ENCODE peak calls at places on chromosomes 13 and 19, in six cellular contexts. D, A, P, S, K and I are unnamed samples.

GRCh38 chr13:66546534-66547379 is 683.4 kb downstream of the PCDH9 start:
- DNase-seq in D (no peak), A (no peak), P (no peak), S (no peak), K (no peak), I (no peak)

GRCh38 chr19:44176590-44176989 is 11.7 kb downstream of the ZNF226 start:
- DNase-seq in D (no peak), A (no peak), P (no peak), S (no peak), K (no peak), I (no peak)

GRCh38 chr19:50952890-50953289 is at the start of gene KLK5:
- DNase-seq in D (no peak), A (no peak), P (no peak), S (no peak), K (no peak), I (no peak)

GRCh38 chr19:53982611-53983010 is 8.8 kb upstream of the CACNG6 start:
- DNase-seq in D (no peak), A (peak), P (no peak), S (no peak), K (peak), I (no peak)

GRCh38 chr19:58181902-58182576 is 822 bp upstream of the ZNF274 start:
- DNase-seq in D (no peak), A (peak), P (peak), S (no peak), K (no peak), I (no peak)

GRCh38 chr19:1730157-1730556 is 23.1 kb upstream of the ONECUT3 start:
- DNase-seq in D (no peak), A (no peak), P (no peak), S (no peak), K (no peak), I (no peak)

GRCh38 chr13:98576963-98577822 is at the start of gene STK24:
- DNase-seq in D (no peak), A (peak), P (peak), S (no peak), K (peak), I (no peak)

GRCh38 chr13:49300716-49301589 is 53.2 kb downstream of the CDADC1 start:
- DNase-seq in D (peak), A (peak), P (peak), S (peak), K (peak), I (peak)

GRCh38 chr19:55118401-55118991 is 1.1 kb upstream of the PPP1R12C start:
- DNase-seq in D (no peak), A (peak), P (no peak), S (no peak), K (no peak), I (no peak)

GRCh38 chr19:50728084-50728737 is 5.0 kb downstream of the CLEC11A start:
- DNase-seq in D (no peak), A (peak), P (peak), S (no peak), K (peak), I (no peak)

GRCh38 chr19:55473201-55473600 is 3.2 kb upstream of the ZNF628 start:
- DNase-seq in D (no peak), A (no peak), P (no peak), S (no peak), K (no peak), I (no peak)

GRCh38 chr19:3275068-3275582 is 50.7 kb downstream of the CELF5 start:
- DNase-seq in D (no peak), A (no peak), P (peak), S (peak), K (no peak), I (no peak)

GRCh38 chr13:96817336-96817941 is 176.8 kb downstream of the OXGR1 start:
- DNase-seq in D (no peak), A (no peak), P (peak), S (peak), K (peak), I (no peak)

GRCh38 chr19:49889687-49890348 is 6.9 kb downstream of the IL4I1 start:
- DNase-seq in D (no peak), A (peak), P (no peak), S (peak), K (peak), I (no peak)

GRCh38 chr19:15177269-15178116 is 23.3 kb downstream of the NOTCH3 start:
- DNase-seq in D (peak), A (peak), P (peak), S (no peak), K (peak), I (no peak)

GRCh38 chr19:6087074-6087506 is 23.2 kb downstream of the RFX2 start:
- DNase-seq in D (peak), A (no peak), P (peak), S (no peak), K (peak), I (no peak)

GRCh38 chr19:39913682-39914333 is 20.6 kb downstream of the FCGBP start:
- DNase-seq in D (no peak), A (no peak), P (no peak), S (no peak), K (no peak), I (no peak)

GRCh38 chr13:106533940-106534843 is 1.3 kb downstream of the EFNB2 start:
- DNase-seq in D (no peak), A (peak), P (no peak), S (no peak), K (peak), I (no peak)

GRCh38 chr19:50449236-50449899 is 16.7 kb downstream of the MYBPC2 start:
- DNase-seq in D (no peak), A (no peak), P (no peak), S (no peak), K (no peak), I (no peak)

GRCh38 chr19:3057275-3057714 is 5.0 kb downstream of the TLE5 start:
- DNase-seq in D (no peak), A (peak), P (no peak), S (no peak), K (no peak), I (no peak)

GRCh38 chr13:46621133-46621532 is 68.2 kb downstream of the LRCH1 start:
- DNase-seq in D (no peak), A (no peak), P (no peak), S (no peak), K (no peak), I (no peak)

GRCh38 chr13:77437267-77437666 is 98.2 kb upstream of the SCEL start:
- DNase-seq in D (no peak), A (no peak), P (peak), S (no peak), K (no peak), I (no peak)

GRCh38 chr13:112506046-112506445 is 81.9 kb downstream of the TUBGCP3 start:
- DNase-seq in D (no peak), A (no peak), P (no peak), S (no peak), K (no peak), I (no peak)

GRCh38 chr19:54172764-54173699 is at the start of gene TMC4:
- DNase-seq in D (no peak), A (peak), P (no peak), S (peak), K (no peak), I (no peak)

GRCh38 chr19:2479556-2480194 is 3.7 kb downstream of the GADD45B start:
- DNase-seq in D (no peak), A (no peak), P (no peak), S (no peak), K (no peak), I (no peak)

GRCh38 chr13:107095876-107096275 is 527.9 kb upstream of the ARGLU1 start:
- DNase-seq in D (no peak), A (no peak), P (no peak), S (no peak), K (no peak), I (no peak)

GRCh38 chr19:3012522-3013260 is 16.4 kb downstream of the TLE2 start:
- DNase-seq in D (no peak), A (peak), P (no peak), S (no peak), K (no peak), I (no peak)

GRCh38 chr19:35754365-35755139 is 2.3 kb downstream of the HSPB6 start:
- DNase-seq in D (no peak), A (no peak), P (no peak), S (no peak), K (no peak), I (no peak)

GRCh38 chr13:84994582-84994981 is 804.6 kb downstream of the SLITRK6 start:
- DNase-seq in D (no peak), A (no peak), P (peak), S (no peak), K (peak), I (peak)

GRCh38 chr13:37715606-37716015 is 117.0 kb upstream of the POSTN start:
- DNase-seq in D (no peak), A (no peak), P (no peak), S (no peak), K (no peak), I (no peak)

GRCh38 chr13:31898383-31899071 is 133.0 kb upstream of the FRY start:
- DNase-seq in D (no peak), A (no peak), P (no peak), S (no peak), K (no peak), I (no peak)

DNA sequence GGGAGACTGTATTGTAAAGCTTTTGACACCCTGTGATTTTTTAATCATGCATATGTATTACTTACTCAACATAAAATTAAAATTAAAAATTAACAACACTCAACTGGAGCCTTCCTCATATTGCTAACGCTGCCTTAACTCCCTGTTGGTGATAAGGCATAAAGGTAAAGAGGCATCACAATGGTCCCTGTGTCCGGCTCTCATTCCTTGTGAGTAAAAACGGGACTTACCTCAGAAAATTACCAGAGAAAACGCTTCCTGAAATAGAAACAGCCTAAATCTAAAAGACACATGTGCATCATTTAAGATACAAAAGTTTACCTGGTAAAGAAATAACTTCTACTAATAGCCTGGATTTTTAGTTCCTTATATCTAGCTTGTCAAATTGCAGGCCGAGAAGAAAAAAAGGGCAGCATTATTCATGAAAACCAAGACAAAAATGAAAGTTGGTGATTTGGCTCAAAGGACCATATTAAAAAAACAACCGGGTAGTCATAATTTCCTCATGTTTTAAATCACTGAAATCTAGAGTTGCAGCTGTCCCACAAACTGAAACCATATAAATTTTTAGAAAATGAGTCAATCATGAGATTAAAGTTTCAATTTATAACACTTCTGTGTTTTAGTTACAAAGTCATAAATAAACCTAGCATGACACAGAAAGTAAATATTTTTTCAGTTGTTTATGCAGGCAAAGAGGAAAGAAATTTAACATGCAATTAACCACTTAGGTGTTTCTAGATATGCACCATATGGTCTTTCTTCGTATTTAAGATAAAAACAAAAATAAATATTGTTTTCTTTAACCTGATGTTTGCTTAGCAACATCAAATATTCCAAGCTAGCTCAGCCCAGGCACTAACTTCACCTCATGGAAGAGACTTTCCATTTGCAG is 94.7 kb downstream of the MIPEP start:
- DNase-seq in D (peak), A (no peak), P (no peak), S (no peak), K (no peak), I (peak)
- TF ChIP-seq SIN3A in D (no peak), A (no peak), P (no peak), S (no peak), K (no peak), I (no peak)

GRCh38 chr13:39509616-39510015 is 93.4 kb downstream of the LHFPL6 start:
- DNase-seq in D (no peak), A (no peak), P (no peak), S (no peak), K (no peak), I (no peak)

GRCh38 chr13:39506559-39507390 is 96.2 kb downstream of the LHFPL6 start:
- DNase-seq in D (no peak), A (no peak), P (no peak), S (no peak), K (no peak), I (no peak)

GRCh38 chr13:39503048-39503447 is 99.9 kb downstream of the LHFPL6 start:
- DNase-seq in D (no peak), A (no peak), P (no peak), S (no peak), K (no peak), I (no peak)

GRCh38 chr13:39501711-39502324 is 101.2 kb downstream of the LHFPL6 start:
- DNase-seq in D (no peak), A (no peak), P (no peak), S (no peak), K (no peak), I (no peak)

GRCh38 chr13:39505151-39505550 is 97.8 kb downstream of the LHFPL6 start:
- DNase-seq in D (no peak), A (no peak), P (no peak), S (no peak), K (no peak), I (no peak)
- H3K4me3 ChIP-seq in D (no peak), A (no peak), P (no peak), S (no peak), K (no peak), I (no peak)

GRCh38 chr19:4744451-4745170 is 21.0 kb upstream of the DPP9 start:
- DNase-seq in D (no peak), A (no peak), P (no peak), S (no peak), K (no peak), I (no peak)
- TF ChIP-seq SIN3A in D (no peak), A (no peak), P (no peak), S (no peak), K (peak), I (no peak)

GRCh38 chr13:71864094-71864980 is 2.7 kb downstream of the DACH1 start:
- DNase-seq in D (no peak), A (peak), P (no peak), S (no peak), K (peak), I (no peak)
- H3K4me3 ChIP-seq in D (no peak), A (peak), P (no peak), S (no peak), K (peak), I (peak)

GRCh38 chr13:30581582-30581981 is 36.1 kb upstream of the USPL1 start:
- DNase-seq in D (no peak), A (no peak), P (peak), S (peak), K (no peak), I (no peak)
- TF ChIP-seq SIN3A in D (no peak), A (no peak), P (no peak), S (no peak), K (no peak), I (no peak)

DNA sequence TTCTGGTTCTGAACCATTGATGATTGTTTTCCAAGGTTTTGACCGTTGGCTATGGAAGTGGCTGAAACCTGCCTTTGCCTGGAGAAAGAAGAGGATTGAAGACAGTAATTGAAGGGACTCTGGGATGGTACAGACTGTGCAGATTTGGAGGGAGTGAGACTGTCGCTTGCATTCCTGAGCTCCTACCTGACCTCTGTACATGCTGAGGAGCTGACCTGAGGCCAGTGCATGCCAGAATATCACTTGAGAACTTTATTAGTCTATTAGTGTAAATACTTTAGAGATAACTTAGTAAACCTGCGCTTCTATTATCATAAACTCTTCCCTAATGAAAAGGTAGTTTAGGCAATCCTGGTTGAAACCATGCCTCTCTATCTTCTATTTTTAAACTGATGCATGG is 276.3 kb downstream of the IRS2 start:
- DNase-seq in D (no peak), A (no peak), P (no peak), S (no peak), K (no peak), I (no peak)
- H3K4me3 ChIP-seq in D (no peak), A (no peak), P (no peak), S (no peak), K (no peak), I (no peak)

GRCh38 chr13:52067237-52067636 is 42.7 kb downstream of the UTP14C start:
- DNase-seq in D (no peak), A (no peak), P (peak), S (peak), K (no peak), I (no peak)

GRCh38 chr13:52070929-52071523 is 46.5 kb downstream of the UTP14C start:
- DNase-seq in D (no peak), A (no peak), P (peak), S (no peak), K (peak), I (no peak)
- TF ChIP-seq SIN3A in D (no peak), A (no peak), P (no peak), S (no peak), K (no peak), I (no peak)

GRCh38 chr13:50840327-50840726 is 3.2 kb downstream of the DLEU7 start:
- DNase-seq in D (no peak), A (no peak), P (no peak), S (no peak), K (no peak), I (no peak)

GRCh38 chr13:50842711-50843255 is 709 bp downstream of the DLEU7 start:
- DNase-seq in D (no peak), A (peak), P (no peak), S (no peak), K (no peak), I (no peak)

GRCh38 chr13:50843256-50844043 is at the start of gene DLEU7:
- DNase-seq in D (no peak), A (peak), P (no peak), S (no peak), K (peak), I (no peak)

GRCh38 chr13:50844181-50844875 is 836 bp upstream of the DLEU7 start:
- DNase-seq in D (no peak), A (no peak), P (no peak), S (no peak), K (no peak), I (no peak)

DNA sequence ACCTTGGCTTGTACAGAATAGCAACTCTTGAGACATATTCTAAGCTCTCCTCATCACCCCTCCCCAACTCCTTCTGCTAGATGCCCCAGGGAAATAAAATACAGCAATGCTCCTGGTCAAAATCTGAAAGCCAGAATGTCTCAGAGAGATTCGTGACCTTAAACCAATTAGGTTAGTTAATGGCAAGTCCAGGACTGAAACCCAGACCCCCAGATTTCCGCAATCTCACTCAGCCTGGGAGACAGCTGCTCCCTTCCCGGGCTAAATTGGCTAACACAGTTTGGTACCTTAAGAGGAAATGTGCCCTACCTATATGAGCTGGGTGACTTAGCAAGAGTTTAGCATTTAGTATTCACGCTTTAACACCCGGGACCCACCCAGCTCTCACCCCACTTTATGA is 1.2 kb downstream of the DLEU7 start:
- DNase-seq in D (no peak), A (no peak), P (no peak), S (no peak), K (peak), I (no peak)
- H3K4me3 ChIP-seq in D (no peak), A (peak), P (no peak), S (no peak), K (no peak), I (no peak)